ENCODE peak calls at places on chromosomes 1 and 21, in four cellular contexts. G, U, I and S are unnamed samples.

GRCh38 chr1:19374402-19374801 is 62.3 kb downstream of the SLC66A1 start:
- DNase-seq in G (no peak), U (no peak), I (no peak), S (no peak)

GRCh38 chr1:239061770-239062169 is 324.6 kb upstream of the CHRM3 start:
- DNase-seq in I (no peak), U (no peak), G (no peak), S (no peak)

GRCh38 chr21:42532466-42533181 is 19.0 kb downstream of the SLC37A1 start:
- DNase-seq in I (no peak), U (no peak), G (peak), S (no peak)

GRCh38 chr1:18134324-18135046 is 26.9 kb downstream of the IGSF21 start:
- DNase-seq in I (no peak), G (no peak), U (no peak), S (no peak)

GRCh38 chr1:166865931-166866330 is 10.1 kb downstream of the TADA1 start:
- DNase-seq in U (no peak), I (no peak), G (no peak), S (no peak)

GRCh38 chr1:19738106-19738505 is 61.6 kb downstream of the TMCO4 start:
- DNase-seq in G (peak), U (no peak), I (no peak), S (no peak)

GRCh38 chr1:187396226-187396625 is 567.5 kb downstream of the PLA2G4A start:
- DNase-seq in I (no peak), G (no peak), U (no peak), S (no peak)

GRCh38 chr1:235910357-235911299 is 43.9 kb upstream of the LYST start:
- DNase-seq in I (no peak), U (peak), G (no peak), S (peak)

GRCh38 chr1:26618561-26618960 is 77.3 kb upstream of the ARID1A start:
- DNase-seq in I (no peak), G (no peak), U (no peak), S (no peak)